ENCODE peak calls at places on chromosomes 2 and 18, in four cellular contexts. One of them, this sample, is unnamed.

GRCh38 chr2:6921321-6921922 is 4.2 kb downstream of the RNF144A start:
- DNase-seq in effector memory CD4-positive, alpha-beta T cell: no peak
- DNase-seq in activated naive CD4-positive, alpha-beta T cell: no peak
- DNase-seq in putamen: no peak
- DNase-seq in this sample: no peak

GRCh38 chr2:46876741-46877384 is 38.7 kb downstream of the MCFD2 start:
- DNase-seq in activated naive CD4-positive, alpha-beta T cell: no peak
- DNase-seq in putamen: peak
- DNase-seq in effector memory CD4-positive, alpha-beta T cell: no peak
- DNase-seq in this sample: peak

GRCh38 chr2:11250400-11251277 is 93.8 kb downstream of the ROCK2 start:
- DNase-seq in effector memory CD4-positive, alpha-beta T cell: no peak
- DNase-seq in activated naive CD4-positive, alpha-beta T cell: no peak
- DNase-seq in putamen: peak
- DNase-seq in this sample: no peak

GRCh38 chr2:217396165-217396564 is 536.3 kb upstream of the TNP1 start:
- DNase-seq in effector memory CD4-positive, alpha-beta T cell: no peak
- DNase-seq in putamen: no peak
- DNase-seq in activated naive CD4-positive, alpha-beta T cell: no peak
- DNase-seq in this sample: no peak

GRCh38 chr2:221100467-221101089 is 471.5 kb downstream of the EPHA4 start:
- DNase-seq in putamen: no peak
- DNase-seq in effector memory CD4-positive, alpha-beta T cell: no peak
- DNase-seq in activated naive CD4-positive, alpha-beta T cell: no peak
- DNase-seq in this sample: no peak

GRCh38 chr2:178197791-178198190 is 3.5 kb downstream of the OSBPL6 start:
- DNase-seq in effector memory CD4-positive, alpha-beta T cell: no peak
- DNase-seq in activated naive CD4-positive, alpha-beta T cell: no peak
- DNase-seq in putamen: no peak
- DNase-seq in this sample: no peak

GRCh38 chr18:11607897-11608296 is 1.5 kb upstream of the SLC35G4 start:
- DNase-seq in activated naive CD4-positive, alpha-beta T cell: no peak
- DNase-seq in putamen: no peak
- DNase-seq in effector memory CD4-positive, alpha-beta T cell: no peak
- DNase-seq in this sample: no peak

GRCh38 chr2:4522498-4523421 is 819.4 kb downstream of the DCDC2C start:
- DNase-seq in putamen: no peak
- DNase-seq in effector memory CD4-positive, alpha-beta T cell: no peak
- DNase-seq in activated naive CD4-positive, alpha-beta T cell: no peak
- DNase-seq in this sample: no peak

GRCh38 chr18:45722899-45723298 is 1.1 kb upstream of the SLC14A1 start:
- DNase-seq in activated naive CD4-positive, alpha-beta T cell: peak
- DNase-seq in putamen: peak
- DNase-seq in effector memory CD4-positive, alpha-beta T cell: peak
- DNase-seq in this sample: peak

GRCh38 chr2:62030902-62031301 is 125.4 kb downstream of the COMMD1 start:
- DNase-seq in activated naive CD4-positive, alpha-beta T cell: no peak
- DNase-seq in putamen: no peak
- DNase-seq in effector memory CD4-positive, alpha-beta T cell: no peak
- DNase-seq in this sample: no peak

GRCh38 chr2:27960237-27960912 is 69.8 kb downstream of the BABAM2 start:
- DNase-seq in activated naive CD4-positive, alpha-beta T cell: no peak
- DNase-seq in putamen: no peak
- DNase-seq in effector memory CD4-positive, alpha-beta T cell: no peak
- DNase-seq in this sample: no peak

GRCh38 chr18:47184419-47185050 is 8.4 kb upstream of the IER3IP1 start:
- DNase-seq in activated naive CD4-positive, alpha-beta T cell: no peak
- DNase-seq in effector memory CD4-positive, alpha-beta T cell: no peak
- DNase-seq in putamen: no peak
- DNase-seq in this sample: no peak

GRCh38 chr2:19819097-19820065 is 82.4 kb downstream of the TTC32 start:
- DNase-seq in effector memory CD4-positive, alpha-beta T cell: no peak
- DNase-seq in putamen: no peak
- DNase-seq in activated naive CD4-positive, alpha-beta T cell: no peak
- DNase-seq in this sample: no peak

GRCh38 chr2:38182518-38183013 is 106.6 kb upstream of the CYP1B1 start:
- DNase-seq in effector memory CD4-positive, alpha-beta T cell: no peak
- DNase-seq in activated naive CD4-positive, alpha-beta T cell: no peak
- DNase-seq in putamen: no peak
- DNase-seq in this sample: no peak

GRCh38 chr2:64017811-64018714 is 1.2 kb downstream of the VPS54 start:
- DNase-seq in putamen: peak
- DNase-seq in activated naive CD4-positive, alpha-beta T cell: no peak
- DNase-seq in effector memory CD4-positive, alpha-beta T cell: no peak
- DNase-seq in this sample: no peak

GRCh38 chr2:150296795-150297546 is 190.5 kb downstream of the RND3 start:
- DNase-seq in putamen: no peak
- DNase-seq in activated naive CD4-positive, alpha-beta T cell: no peak
- DNase-seq in effector memory CD4-positive, alpha-beta T cell: no peak
- DNase-seq in this sample: no peak

GRCh38 chr2:130243359-130243758 is 45.1 kb upstream of the TUBA3E start:
- DNase-seq in effector memory CD4-positive, alpha-beta T cell: no peak
- DNase-seq in activated naive CD4-positive, alpha-beta T cell: no peak
- DNase-seq in putamen: no peak
- DNase-seq in this sample: no peak

GRCh38 chr18:50111398-50111797 is 83.5 kb downstream of the MYO5B start:
- DNase-seq in putamen: no peak
- DNase-seq in effector memory CD4-positive, alpha-beta T cell: no peak
- DNase-seq in activated naive CD4-positive, alpha-beta T cell: no peak
- DNase-seq in this sample: no peak

GRCh38 chr2:11042841-11043240 is 112.4 kb upstream of the SLC66A3 start:
- DNase-seq in effector memory CD4-positive, alpha-beta T cell: no peak
- DNase-seq in putamen: no peak
- DNase-seq in activated naive CD4-positive, alpha-beta T cell: no peak
- DNase-seq in this sample: no peak

GRCh38 chr18:36600548-36600947 is 228.3 kb downstream of the TPGS2 start:
- DNase-seq in putamen: no peak
- DNase-seq in effector memory CD4-positive, alpha-beta T cell: no peak
- DNase-seq in activated naive CD4-positive, alpha-beta T cell: no peak
- DNase-seq in this sample: no peak

GRCh38 chr18:3761266-3761665 is 311.3 kb downstream of the TGIF1 start:
- DNase-seq in effector memory CD4-positive, alpha-beta T cell: no peak
- DNase-seq in activated naive CD4-positive, alpha-beta T cell: no peak
- DNase-seq in putamen: no peak
- DNase-seq in this sample: no peak

GRCh38 chr18:46675112-46675511 is 18.1 kb upstream of the LOXHD1 start:
- DNase-seq in effector memory CD4-positive, alpha-beta T cell: no peak
- DNase-seq in activated naive CD4-positive, alpha-beta T cell: no peak
- DNase-seq in putamen: no peak
- DNase-seq in this sample: no peak

GRCh38 chr2:43225788-43226557 is 433 bp downstream of the ZFP36L2 start:
- DNase-seq in activated naive CD4-positive, alpha-beta T cell: peak
- DNase-seq in putamen: peak
- DNase-seq in effector memory CD4-positive, alpha-beta T cell: peak
- DNase-seq in this sample: no peak

GRCh38 chr2:130756041-130756720 is 841 bp downstream of the AMER3 start:
- DNase-seq in putamen: no peak
- DNase-seq in activated naive CD4-positive, alpha-beta T cell: no peak
- DNase-seq in effector memory CD4-positive, alpha-beta T cell: no peak
- DNase-seq in this sample: peak

GRCh38 chr2:183998041-183998796 is 600.1 kb upstream of the ZNF804A start:
- DNase-seq in activated naive CD4-positive, alpha-beta T cell: no peak
- DNase-seq in putamen: no peak
- DNase-seq in effector memory CD4-positive, alpha-beta T cell: no peak
- DNase-seq in this sample: no peak

GRCh38 chr2:101892377-101892776 is 99.4 kb upstream of the IL1R2 start:
- DNase-seq in putamen: no peak
- DNase-seq in activated naive CD4-positive, alpha-beta T cell: no peak
- DNase-seq in effector memory CD4-positive, alpha-beta T cell: no peak
- DNase-seq in this sample: no peak

GRCh38 chr2:136209540-136210264 is 91.8 kb upstream of the CXCR4 start:
- DNase-seq in putamen: no peak
- DNase-seq in activated naive CD4-positive, alpha-beta T cell: no peak
- DNase-seq in effector memory CD4-positive, alpha-beta T cell: no peak
- DNase-seq in this sample: no peak

GRCh38 chr2:191636235-191636543 is 41.7 kb upstream of the NABP1 start:
- DNase-seq in effector memory CD4-positive, alpha-beta T cell: no peak
- DNase-seq in activated naive CD4-positive, alpha-beta T cell: no peak
- DNase-seq in putamen: no peak
- DNase-seq in this sample: no peak

GRCh38 chr2:217886720-217887309 is 116.0 kb downstream of the TNS1 start:
- DNase-seq in putamen: peak
- DNase-seq in activated naive CD4-positive, alpha-beta T cell: peak
- DNase-seq in effector memory CD4-positive, alpha-beta T cell: peak
- DNase-seq in this sample: peak

GRCh38 chr18:77305676-77306075 is 56.0 kb downstream of the GALR1 start:
- DNase-seq in putamen: no peak
- DNase-seq in effector memory CD4-positive, alpha-beta T cell: no peak
- DNase-seq in activated naive CD4-positive, alpha-beta T cell: no peak
- DNase-seq in this sample: no peak

GRCh38 chr2:11438555-11439080 is 27.3 kb downstream of the E2F6 start:
- DNase-seq in effector memory CD4-positive, alpha-beta T cell: no peak
- DNase-seq in putamen: no peak
- DNase-seq in activated naive CD4-positive, alpha-beta T cell: no peak
- DNase-seq in this sample: no peak

GRCh38 chr2:10048501-10049171 is 5.3 kb downstream of the KLF11 start:
- DNase-seq in activated naive CD4-positive, alpha-beta T cell: no peak
- DNase-seq in putamen: peak
- DNase-seq in effector memory CD4-positive, alpha-beta T cell: no peak
- DNase-seq in this sample: no peak

GRCh38 chr2:240792658-240793312 is 27.2 kb downstream of the KIF1A start:
- DNase-seq in putamen: no peak
- DNase-seq in activated naive CD4-positive, alpha-beta T cell: no peak
- DNase-seq in effector memory CD4-positive, alpha-beta T cell: no peak
- DNase-seq in this sample: no peak

GRCh38 chr18:12911025-12911927 is 27.2 kb upstream of the PTPN2 start:
- DNase-seq in putamen: no peak
- DNase-seq in activated naive CD4-positive, alpha-beta T cell: no peak
- DNase-seq in effector memory CD4-positive, alpha-beta T cell: peak
- DNase-seq in this sample: no peak

GRCh38 chr2:144357623-144358400 is 162.1 kb downstream of the ZEB2 start:
- DNase-seq in activated naive CD4-positive, alpha-beta T cell: no peak
- DNase-seq in effector memory CD4-positive, alpha-beta T cell: no peak
- DNase-seq in putamen: no peak
- DNase-seq in this sample: no peak

This sample was measured in NCI-H1930.